ENCODE peak calls at places on chromosomes 11 and 22, in eight cellular contexts. A, Y, B, G, O, I, M and U are unnamed samples.

GRCh38 chr11:70743941-70744351 is 345.6 kb downstream of the CTTN start:
- DNase-seq in A (no peak), Y (no peak), B (no peak), G (no peak), O (no peak), I (no peak), M (no peak), U (no peak)

GRCh38 chr11:120199613-120200012 is 11.2 kb upstream of the OAF start:
- DNase-seq in A (no peak), Y (no peak), B (no peak), G (no peak), O (no peak), I (no peak), M (no peak), U (no peak)

GRCh38 chr11:26442131-26442530 is 110.2 kb downstream of the ANO3 start:
- DNase-seq in A (peak; percentile 52), Y (peak; percentile 3), B (no peak), G (no peak), O (no peak), I (no peak), M (no peak), U (no peak)

GRCh38 chr11:121341609-121342008 is 49.0 kb downstream of the SC5D start:
- DNase-seq in A (no peak), Y (no peak), B (no peak), G (no peak), O (no peak), I (no peak), M (no peak), U (no peak)

GRCh38 chr11:64461081-64461480 is 102.1 kb downstream of the RPS6KA4 start:
- DNase-seq in A (no peak), Y (no peak), B (no peak), G (no peak), O (no peak), I (no peak), M (no peak), U (no peak)

GRCh38 chr11:119155733-119156492 is 7.1 kb downstream of the ABCG4 start:
- DNase-seq in A (no peak), Y (no peak), B (no peak), G (no peak), O (no peak), I (no peak), M (no peak), U (no peak)

GRCh38 chr22:23058481-23059336 is 11.6 kb upstream of the GNAZ start:
- DNase-seq in A (no peak), Y (no peak), B (no peak), G (no peak), O (no peak), I (no peak), M (no peak), U (no peak)

GRCh38 chr11:39628311-39628710 is 1831.1 kb downstream of the LRRC4C start:
- DNase-seq in A (no peak), Y (no peak), B (no peak), G (no peak), O (no peak), I (no peak), M (no peak), U (no peak)

GRCh38 chr22:44746836-44747519 is 5.4 kb upstream of the ARHGAP8 start:
- DNase-seq in A (no peak), Y (no peak), B (no peak), G (no peak), O (no peak), I (no peak), M (no peak), U (no peak)